ENCODE peak calls at places on chromosome 22, in eight cellular contexts. A is HS-27A, G is NT2/D1, Q is iPS DF 19.7, Z is T47D, X is posterior vena cava, C is GM23248, V is B cell. O is an unnamed sample.

GRCh38 chr22:35991168-35991567 is 37.5 kb downstream of the RBFOX2 start:
- DNase-seq in A (no peak), G (no peak), Q (no peak), Z (no peak), X (no peak), C (no peak), V (no peak), O (no peak)

GRCh38 chr22:32079110-32080089 is 36.3 kb downstream of the SLC5A1 start:
- DNase-seq in A (peak), G (peak), Q (peak), Z (no peak), X (no peak), C (peak), V (no peak), O (peak)

GRCh38 chr22:45497746-45498145 is 4.9 kb upstream of the FBLN1 start:
- DNase-seq in A (no peak), G (no peak), Q (no peak), Z (no peak), X (peak), C (no peak), V (no peak), O (no peak)

GRCh38 chr22:47394504-47395440 is 632.3 kb downstream of the TBC1D22A start:
- DNase-seq in A (no peak), G (no peak), Q (no peak), Z (no peak), X (peak), C (no peak), V (no peak), O (no peak)

GRCh38 chr22:38075105-38075825 is 8.7 kb downstream of the SLC16A8 start:
- DNase-seq in A (no peak), G (no peak), Q (no peak), Z (no peak), X (no peak), C (no peak), V (no peak), O (no peak)

GRCh38 chr22:20036535-20037392 is 15.9 kb downstream of the TANGO2 start:
- DNase-seq in A (no peak), G (no peak), Q (no peak), Z (no peak), X (no peak), C (no peak), V (no peak), O (no peak)

GRCh38 chr22:26890870-26891269 is 233.5 kb downstream of the MIAT start:
- DNase-seq in A (no peak), G (no peak), Q (no peak), Z (no peak), X (peak), C (no peak), V (no peak), O (peak)

GRCh38 chr22:49218142-49218541 is 609.5 kb downstream of the BRD1 start:
- DNase-seq in A (no peak), G (no peak), Q (no peak), Z (no peak), X (peak), C (no peak), V (no peak), O (no peak)

GRCh38 chr22:31616315-31616980 is 45.6 kb downstream of the PISD start:
- DNase-seq in A (no peak), G (no peak), Q (no peak), Z (no peak), X (no peak), C (no peak), V (peak), O (no peak)

GRCh38 chr22:22422629-22423112 is 85.9 kb downstream of the ZNF280B start:
- DNase-seq in A (peak), G (peak), Q (peak), Z (peak), X (no peak), C (peak), V (peak), O (peak)

GRCh38 chr22:35882226-35883027 is 146.2 kb downstream of the RBFOX2 start:
- DNase-seq in A (no peak), G (no peak), Q (no peak), Z (no peak), X (no peak), C (peak), V (no peak), O (no peak)

GRCh38 chr22:29872145-29872893 is 10.7 kb upstream of the MTMR3 start:
- DNase-seq in A (no peak), G (no peak), Q (peak), Z (no peak), X (no peak), C (no peak), V (no peak), O (no peak)

GRCh38 chr22:30427871-30428270 is 2.3 kb downstream of the MTFP1 start:
- DNase-seq in A (no peak), G (no peak), Q (no peak), Z (no peak), X (no peak), C (peak), V (no peak), O (no peak)

GRCh38 chr22:33923660-33924246 is 3.5 kb upstream of the LARGE1 start:
- DNase-seq in A (no peak), G (peak), Q (no peak), Z (peak), X (no peak), C (peak), V (peak), O (peak)

GRCh38 chr22:46053563-46054090 is 76.7 kb upstream of the WNT7B start:
- DNase-seq in A (no peak), G (no peak), Q (no peak), Z (no peak), X (peak), C (peak), V (peak), O (peak)

GRCh38 chr22:23782649-23783048 is 4.1 kb upstream of the SMARCB1 start:
- DNase-seq in A (no peak), G (no peak), Q (no peak), Z (no peak), X (no peak), C (no peak), V (no peak), O (no peak)

GRCh38 chr22:49814164-49814686 is 13.4 kb downstream of the BRD1 start:
- DNase-seq in A (no peak), G (no peak), Q (no peak), Z (no peak), X (no peak), C (no peak), V (no peak), O (no peak)

GRCh38 chr22:38317995-38318715 is 922 bp upstream of the CSNK1E start:
- DNase-seq in A (peak), G (no peak), Q (no peak), Z (peak), X (peak), C (peak), V (no peak), O (peak)

GRCh38 chr22:24430431-24431308 is 3.3 kb downstream of the ADORA2A start:
- DNase-seq in A (no peak), G (no peak), Q (no peak), Z (no peak), X (peak), C (no peak), V (no peak), O (no peak)

GRCh38 chr22:49604732-49605302 is 222.9 kb downstream of the BRD1 start:
- DNase-seq in A (no peak), G (no peak), Q (no peak), Z (no peak), X (no peak), C (no peak), V (no peak), O (no peak)

GRCh38 chr22:35921777-35922176 is 106.8 kb downstream of the RBFOX2 start:
- DNase-seq in A (peak), G (peak), Q (peak), Z (no peak), X (no peak), C (peak), V (no peak), O (peak)

GRCh38 chr22:19843107-19843856 is 11.4 kb downstream of the GNB1L start:
- DNase-seq in A (no peak), G (no peak), Q (no peak), Z (no peak), X (no peak), C (no peak), V (no peak), O (no peak)

GRCh38 chr22:30045901-30046715 is 34.2 kb upstream of the HORMAD2 start:
- DNase-seq in A (no peak), G (no peak), Q (no peak), Z (no peak), X (no peak), C (no peak), V (no peak), O (no peak)

GRCh38 chr22:40487663-40488249 is 117.4 kb downstream of the SGSM3 start:
- DNase-seq in A (no peak), G (no peak), Q (no peak), Z (no peak), X (no peak), C (peak), V (peak), O (peak)

GRCh38 chr22:42961815-42962214 is 53.1 kb downstream of the PACSIN2 start:
- DNase-seq in A (no peak), G (no peak), Q (no peak), Z (no peak), X (no peak), C (peak), V (no peak), O (no peak)

GRCh38 chr22:37782340-37783168 is 25.2 kb upstream of the GCAT start:
- DNase-seq in A (no peak), G (no peak), Q (no peak), Z (no peak), X (no peak), C (peak), V (no peak), O (peak)

GRCh38 chr22:22327723-22328122 is 83.1 kb downstream of the VPREB1 start:
- DNase-seq in A (no peak), G (no peak), Q (no peak), Z (no peak), X (no peak), C (no peak), V (no peak), O (no peak)

GRCh38 chr22:25666308-25666707 is 75.7 kb upstream of the MYO18B start:
- DNase-seq in A (no peak), G (no peak), Q (no peak), Z (no peak), X (peak), C (no peak), V (no peak), O (no peak)

GRCh38 chr22:35842954-35843353 is 125.3 kb downstream of the APOL5 start:
- DNase-seq in A (peak), G (no peak), Q (no peak), Z (no peak), X (no peak), C (peak), V (no peak), O (peak)

GRCh38 chr22:29385305-29385704 is 3.1 kb downstream of the AP1B1 start:
- DNase-seq in A (no peak), G (no peak), Q (no peak), Z (no peak), X (no peak), C (no peak), V (no peak), O (no peak)

GRCh38 chr22:36546092-36546804 is 17.3 kb upstream of the EIF3D start:
- DNase-seq in A (no peak), G (peak), Q (no peak), Z (peak), X (no peak), C (peak), V (peak), O (peak)

GRCh38 chr22:38257650-38258246 is 15.1 kb downstream of the TMEM184B start:
- DNase-seq in A (no peak), G (no peak), Q (no peak), Z (no peak), X (no peak), C (peak), V (no peak), O (no peak)

GRCh38 chr22:29043906-29044575 is 17.6 kb downstream of the C22orf31 start:
- DNase-seq in A (peak), G (no peak), Q (no peak), Z (no peak), X (no peak), C (peak), V (no peak), O (peak)

GRCh38 chr22:37244114-37244921 is at the start of gene RAC2:
- DNase-seq in A (no peak), G (no peak), Q (no peak), Z (peak), X (peak), C (peak), V (peak), O (peak)

GRCh38 chr22:26970809-26971394 is 313.5 kb downstream of the MIAT start:
- DNase-seq in A (no peak), G (no peak), Q (no peak), Z (no peak), X (no peak), C (no peak), V (no peak), O (no peak)

GRCh38 chr22:45212306-45212709 is 28.4 kb downstream of the KIAA0930 start:
- DNase-seq in A (peak), G (no peak), Q (no peak), Z (no peak), X (peak), C (peak), V (no peak), O (peak)